ENCODE peak calls at places on chromosomes 4 and X, in six cellular contexts. S is trophoblast cell; J is effector CD8-positive, alpha-beta T cell; C is ELF-1; W is KBM-7; L is fibroblast of pulmonary artery. Q is an unnamed sample.

GRCh38 chr4:182653596-182653995 is 263.6 kb downstream of the DCTD start:
- DNase-seq in S (no peak), J (no peak), C (no peak), W (no peak), L (peak), Q (peak)

GRCh38 chr4:189088783-189089182 is 851.9 kb upstream of the FRG1 start:
- DNase-seq in S (no peak), J (no peak), C (no peak), W (no peak), L (no peak), Q (peak)

GRCh38 chr4:4226606-4227438 is at the start of gene OTOP1:
- DNase-seq in S (no peak), J (no peak), C (no peak), W (no peak), L (no peak), Q (no peak)

GRCh38 chr4:108536577-108536976 is 83.8 kb upstream of the RPL34 start:
- DNase-seq in S (no peak), J (no peak), C (no peak), W (no peak), L (peak), Q (no peak)

GRCh38 chrX:37785569-37785968 is 5.7 kb downstream of the CYBB start:
- DNase-seq in S (peak), J (no peak), C (no peak), W (peak), L (no peak), Q (peak)

GRCh38 chrX:12080265-12080664 is 58.0 kb upstream of the FRMPD4 start:
- DNase-seq in S (peak), J (no peak), C (peak), W (peak), L (peak), Q (peak)

GRCh38 chr4:56655627-56656345 is 25.3 kb downstream of the HOPX start:
- DNase-seq in S (peak), J (no peak), C (peak), W (no peak), L (no peak), Q (no peak)

GRCh38 chrX:74351760-74352159 is 47.8 kb downstream of the ZCCHC13 start:
- DNase-seq in S (no peak), J (no peak), C (no peak), W (no peak), L (no peak), Q (no peak)

GRCh38 chrX:104641176-104641575 is 75.2 kb downstream of the IL1RAPL2 start:
- DNase-seq in S (peak), J (no peak), C (peak), W (no peak), L (no peak), Q (no peak)

GRCh38 chrX:29852767-29853166 is 362.6 kb upstream of the MAGEB2 start:
- DNase-seq in S (no peak), J (no peak), C (no peak), W (no peak), L (peak), Q (peak)

GRCh38 chr4:165398570-165398969 is 19.8 kb downstream of the CPE start:
- DNase-seq in S (no peak), J (no peak), C (no peak), W (peak), L (peak), Q (peak)

GRCh38 chr4:72194046-72194445 is 162.2 kb downstream of the NPFFR2 start:
- DNase-seq in S (no peak), J (no peak), C (no peak), W (no peak), L (no peak), Q (no peak)

GRCh38 chr4:88225216-88226107 is 58.9 kb downstream of the PPM1K start:
- DNase-seq in S (no peak), J (no peak), C (no peak), W (no peak), L (peak), Q (no peak)

GRCh38 chr4:88982757-88983156 is 74.2 kb downstream of the FAM13A start:
- DNase-seq in S (no peak), J (no peak), C (no peak), W (no peak), L (no peak), Q (no peak)

GRCh38 chrX:111088628-111089027 is 7.4 kb upstream of the PAK3 start:
- DNase-seq in S (no peak), J (no peak), C (no peak), W (no peak), L (no peak), Q (no peak)

GRCh38 chr4:146134761-146135160 is 40.8 kb upstream of the LSM6 start:
- DNase-seq in S (no peak), J (no peak), C (no peak), W (no peak), L (peak), Q (no peak)

GRCh38 chr4:114208747-114209146 is 229.3 kb upstream of the ARSJ start:
- DNase-seq in S (no peak), J (no peak), C (no peak), W (no peak), L (peak), Q (peak)

GRCh38 chr4:37825943-37826281 is 574 bp upstream of the PGM2 start:
- DNase-seq in S (no peak), J (no peak), C (peak), W (peak), L (no peak), Q (no peak)

GRCh38 chr4:24924309-24924781 is 11.5 kb upstream of the CCDC149 start:
- DNase-seq in S (peak), J (no peak), C (no peak), W (no peak), L (peak), Q (peak)

GRCh38 chr4:73454920-73455319 is 18.9 kb downstream of the AFP start:
- DNase-seq in S (no peak), J (no peak), C (no peak), W (no peak), L (no peak), Q (no peak)

GRCh38 chrX:100913111-100913510 is 15.6 kb downstream of the XKRX start:
- DNase-seq in S (no peak), J (no peak), C (no peak), W (no peak), L (no peak), Q (no peak)

GRCh38 chr4:40516651-40517050 is 113.0 kb downstream of the RBM47 start:
- DNase-seq in S (peak), J (no peak), C (peak), W (no peak), L (no peak), Q (no peak)

GRCh38 chr4:41509411-41510008 is 28.4 kb upstream of the LIMCH1 start:
- DNase-seq in S (no peak), J (no peak), C (no peak), W (no peak), L (no peak), Q (no peak)

GRCh38 chr4:141154725-141155124 is 21.5 kb upstream of the RNF150 start:
- DNase-seq in S (peak), J (no peak), C (no peak), W (no peak), L (no peak), Q (no peak)

GRCh38 chr4:110629214-110629754 is 6.4 kb upstream of the PITX2 start:
- DNase-seq in S (no peak), J (no peak), C (peak), W (no peak), L (no peak), Q (no peak)

GRCh38 chrX:153687121-153688039 is at the start of gene SLC6A8:
- DNase-seq in S (peak), J (peak), C (peak), W (peak), L (peak), Q (peak)

GRCh38 chr4:101135371-101136010 is 211.8 kb downstream of the PPP3CA start:
- DNase-seq in S (no peak), J (no peak), C (no peak), W (no peak), L (no peak), Q (no peak)

GRCh38 chrX:129540068-129540653 is at the start of gene OCRL:
- DNase-seq in S (peak), J (peak), C (peak), W (peak), L (peak), Q (peak)

GRCh38 chrX:72203421-72203820 is 21.9 kb downstream of the PIN4 start:
- DNase-seq in S (no peak), J (no peak), C (no peak), W (no peak), L (no peak), Q (no peak)

GRCh38 chrX:45767021-45767491 is 566.4 kb upstream of the DIPK2B start:
- DNase-seq in S (no peak), J (no peak), C (no peak), W (peak), L (peak), Q (peak)

GRCh38 chrX:10039821-10040793 is 72.9 kb downstream of the CLDN34 start:
- DNase-seq in S (peak), J (no peak), C (no peak), W (no peak), L (peak), Q (peak)

GRCh38 chrX:153953342-153953830 is 8.9 kb upstream of the RENBP start:
- DNase-seq in S (peak), J (peak), C (peak), W (peak), L (peak), Q (peak)

GRCh38 chr4:41751325-41752061 is 3.0 kb upstream of the PHOX2B start:
- DNase-seq in S (no peak), J (no peak), C (peak), W (no peak), L (no peak), Q (no peak)